ENCODE peak calls at places on chromosome 5, in four cellular contexts. T is SHP77 treated with DMSO at 0.1 percent for 48 hours; S is stimulated activated CD4-positive, alpha-beta T cell treated with anti-CD3 and anti-CD28 coated beads, TNF-alpha, amount 100 ng/mL, for 4 hours; G is T1000. V is an unnamed sample.

GRCh38 chr5:401216-402034 is 41.6 kb upstream of the EXOC3 start:
- DNase-seq in G (no peak), T (no peak), S (no peak), V (no peak)

GRCh38 chr5:179342577-179342976 is 2.7 kb downstream of the ADAMTS2 start:
- DNase-seq in T (no peak), G (no peak), S (no peak), V (no peak)

GRCh38 chr5:6319116-6319515 is 59.2 kb downstream of the MED10 start:
- DNase-seq in G (no peak), T (peak; percentile 47), S (no peak), V (no peak)

GRCh38 chr5:36079200-36079761 is 12.6 kb upstream of the UGT3A2 start:
- DNase-seq in T (peak; percentile 69), G (peak; percentile 7), S (no peak), V (peak; percentile 37)

GRCh38 chr5:5145651-5146529 is 5.8 kb downstream of the ADAMTS16 start:
- DNase-seq in G (peak; percentile 38), S (no peak), T (no peak), V (no peak)

GRCh38 chr5:10229306-10230048 is 20.2 kb downstream of the ATPSCKMT start:
- DNase-seq in T (no peak), G (no peak), S (no peak), V (peak; percentile 52)

GRCh38 chr5:90909091-90909503 is 350.5 kb downstream of the ADGRV1 start:
- DNase-seq in S (no peak), T (no peak), G (no peak), V (no peak)

GRCh38 chr5:31251032-31251431 is 57.5 kb downstream of the CDH6 start:
- DNase-seq in G (no peak), S (no peak), T (no peak), V (no peak)

GRCh38 chr5:84647581-84647980 is 262.9 kb upstream of the EDIL3 start:
- DNase-seq in T (no peak), G (no peak), S (no peak), V (no peak)

GRCh38 chr5:131747180-131748105 is 49.4 kb downstream of the FNIP1 start:
- DNase-seq in S (no peak), T (no peak), G (no peak), V (no peak)

GRCh38 chr5:28648108-28648507 is 1609.7 kb upstream of the CDH9 start:
- DNase-seq in S (no peak), T (no peak), G (no peak), V (peak; percentile 49)

GRCh38 chr5:170493028-170493820 is 10.6 kb upstream of the KCNIP1 start:
- DNase-seq in S (no peak), G (no peak), T (no peak), V (no peak)

GRCh38 chr5:126808619-126809018 is 31.7 kb downstream of the LMNB1 start:
- DNase-seq in T (no peak), G (no peak), S (no peak), V (no peak)

GRCh38 chr5:103934303-103934702 is 371.7 kb upstream of the NUDT12 start:
- DNase-seq in S (no peak), T (no peak), G (no peak), V (no peak)

GRCh38 chr5:149434162-149435014 is 55.3 kb upstream of the IL17B start:
- DNase-seq in G (peak; percentile 51), T (peak; percentile 47), S (peak; percentile 26), V (no peak)

GRCh38 chr5:136007271-136007670 is 21.5 kb upstream of the TGFBI start:
- DNase-seq in G (no peak), T (no peak), S (no peak), V (no peak)

GRCh38 chr5:10734050-10734709 is 26.9 kb downstream of the DAP start:
- DNase-seq in T (no peak), G (no peak), S (no peak), V (no peak)